ENCODE peak calls at places on chromosomes 16 and 17, in ten cellular contexts. One of them, this sample, is unnamed.

GRCh38 chr16:64983983-64984382 is 137.9 kb downstream of the CDH11 start:
- DNase-seq in amniotic stem cell: no peak
- DNase-seq in activated T-cell treated with anti-CD3 and anti-CD28 coated beads, Interleukin-2, amount 50 U/mL, for 48 hours: no peak
- DNase-seq in body of pancreas: peak
- DNase-seq in activated naive CD4-positive, alpha-beta T cell: no peak
- DNase-seq in nucleus accumbens: peak
- DNase-seq in stimulated activated CD8-positive, alpha-beta memory T cell treated with anti-CD3 and anti-CD28 coated beads, Interleukin-4, amount 100 ng/mL, for 24 hours: no peak
- DNase-seq in activated gamma-delta T cell treated with anti-CD3 and anti-CD28 coated beads, Interleukin-2, amount 50 U/mL, for 16 hours: no peak
- DNase-seq in upper lobe of right lung: no peak
- DNase-seq in stimulated activated CD4-positive, alpha-beta T cell treated with anti-CD3 and anti-CD28 coated beads, Interleukin-4, amount 100 ng/mL, for 4 hours: no peak
- DNase-seq in this sample: no peak

GRCh38 chr17:17751996-17752821 is 71.0 kb downstream of the RAI1 start:
- DNase-seq in body of pancreas: peak
- DNase-seq in stimulated activated CD4-positive, alpha-beta T cell treated with anti-CD3 and anti-CD28 coated beads, Interleukin-4, amount 100 ng/mL, for 4 hours: peak
- DNase-seq in upper lobe of right lung: peak
- DNase-seq in activated T-cell treated with anti-CD3 and anti-CD28 coated beads, Interleukin-2, amount 50 U/mL, for 48 hours: peak
- DNase-seq in nucleus accumbens: peak
- DNase-seq in stimulated activated CD8-positive, alpha-beta memory T cell treated with anti-CD3 and anti-CD28 coated beads, Interleukin-4, amount 100 ng/mL, for 24 hours: peak
- DNase-seq in amniotic stem cell: peak
- DNase-seq in activated gamma-delta T cell treated with anti-CD3 and anti-CD28 coated beads, Interleukin-2, amount 50 U/mL, for 16 hours: peak
- DNase-seq in activated naive CD4-positive, alpha-beta T cell: peak
- DNase-seq in this sample: peak

GRCh38 chr17:65888649-65889048 is 303.3 kb downstream of the CEP112 start:
- DNase-seq in stimulated activated CD8-positive, alpha-beta memory T cell treated with anti-CD3 and anti-CD28 coated beads, Interleukin-4, amount 100 ng/mL, for 24 hours: no peak
- DNase-seq in nucleus accumbens: no peak
- DNase-seq in activated T-cell treated with anti-CD3 and anti-CD28 coated beads, Interleukin-2, amount 50 U/mL, for 48 hours: no peak
- DNase-seq in activated naive CD4-positive, alpha-beta T cell: no peak
- DNase-seq in upper lobe of right lung: no peak
- DNase-seq in body of pancreas: no peak
- DNase-seq in stimulated activated CD4-positive, alpha-beta T cell treated with anti-CD3 and anti-CD28 coated beads, Interleukin-4, amount 100 ng/mL, for 4 hours: no peak
- DNase-seq in amniotic stem cell: no peak
- DNase-seq in activated gamma-delta T cell treated with anti-CD3 and anti-CD28 coated beads, Interleukin-2, amount 50 U/mL, for 16 hours: no peak
- DNase-seq in this sample: no peak

GRCh38 chr17:2212328-2212981 is 91.1 kb downstream of the SMG6 start:
- DNase-seq in amniotic stem cell: no peak
- DNase-seq in activated gamma-delta T cell treated with anti-CD3 and anti-CD28 coated beads, Interleukin-2, amount 50 U/mL, for 16 hours: no peak
- DNase-seq in activated T-cell treated with anti-CD3 and anti-CD28 coated beads, Interleukin-2, amount 50 U/mL, for 48 hours: no peak
- DNase-seq in nucleus accumbens: no peak
- DNase-seq in activated naive CD4-positive, alpha-beta T cell: no peak
- DNase-seq in stimulated activated CD8-positive, alpha-beta memory T cell treated with anti-CD3 and anti-CD28 coated beads, Interleukin-4, amount 100 ng/mL, for 24 hours: no peak
- DNase-seq in upper lobe of right lung: no peak
- DNase-seq in body of pancreas: peak
- DNase-seq in stimulated activated CD4-positive, alpha-beta T cell treated with anti-CD3 and anti-CD28 coated beads, Interleukin-4, amount 100 ng/mL, for 4 hours: no peak
- DNase-seq in this sample: no peak

GRCh38 chr16:3949946-3950342 is 69.4 kb upstream of the CREBBP start:
- DNase-seq in body of pancreas: no peak
- DNase-seq in nucleus accumbens: no peak
- DNase-seq in stimulated activated CD8-positive, alpha-beta memory T cell treated with anti-CD3 and anti-CD28 coated beads, Interleukin-4, amount 100 ng/mL, for 24 hours: no peak
- DNase-seq in activated gamma-delta T cell treated with anti-CD3 and anti-CD28 coated beads, Interleukin-2, amount 50 U/mL, for 16 hours: no peak
- DNase-seq in stimulated activated CD4-positive, alpha-beta T cell treated with anti-CD3 and anti-CD28 coated beads, Interleukin-4, amount 100 ng/mL, for 4 hours: no peak
- DNase-seq in upper lobe of right lung: peak
- DNase-seq in amniotic stem cell: no peak
- DNase-seq in activated T-cell treated with anti-CD3 and anti-CD28 coated beads, Interleukin-2, amount 50 U/mL, for 48 hours: no peak
- DNase-seq in activated naive CD4-positive, alpha-beta T cell: no peak
- DNase-seq in this sample: no peak

GRCh38 chr16:50861926-50862325 is 120.0 kb downstream of the CYLD start:
- DNase-seq in activated naive CD4-positive, alpha-beta T cell: no peak
- DNase-seq in stimulated activated CD8-positive, alpha-beta memory T cell treated with anti-CD3 and anti-CD28 coated beads, Interleukin-4, amount 100 ng/mL, for 24 hours: no peak
- DNase-seq in stimulated activated CD4-positive, alpha-beta T cell treated with anti-CD3 and anti-CD28 coated beads, Interleukin-4, amount 100 ng/mL, for 4 hours: no peak
- DNase-seq in activated T-cell treated with anti-CD3 and anti-CD28 coated beads, Interleukin-2, amount 50 U/mL, for 48 hours: no peak
- DNase-seq in amniotic stem cell: no peak
- DNase-seq in activated gamma-delta T cell treated with anti-CD3 and anti-CD28 coated beads, Interleukin-2, amount 50 U/mL, for 16 hours: no peak
- DNase-seq in body of pancreas: no peak
- DNase-seq in nucleus accumbens: no peak
- DNase-seq in upper lobe of right lung: no peak
- DNase-seq in this sample: no peak

GRCh38 chr16:10609410-10609774 is 29.0 kb upstream of the EMP2 start:
- DNase-seq in activated T-cell treated with anti-CD3 and anti-CD28 coated beads, Interleukin-2, amount 50 U/mL, for 48 hours: no peak
- DNase-seq in nucleus accumbens: no peak
- DNase-seq in upper lobe of right lung: no peak
- DNase-seq in activated naive CD4-positive, alpha-beta T cell: no peak
- DNase-seq in body of pancreas: no peak
- DNase-seq in activated gamma-delta T cell treated with anti-CD3 and anti-CD28 coated beads, Interleukin-2, amount 50 U/mL, for 16 hours: no peak
- DNase-seq in stimulated activated CD4-positive, alpha-beta T cell treated with anti-CD3 and anti-CD28 coated beads, Interleukin-4, amount 100 ng/mL, for 4 hours: no peak
- DNase-seq in stimulated activated CD8-positive, alpha-beta memory T cell treated with anti-CD3 and anti-CD28 coated beads, Interleukin-4, amount 100 ng/mL, for 24 hours: no peak
- DNase-seq in amniotic stem cell: no peak
- DNase-seq in this sample: no peak

GRCh38 chr16:86227801-86228200 is 282.5 kb upstream of the FOXF1 start:
- DNase-seq in activated T-cell treated with anti-CD3 and anti-CD28 coated beads, Interleukin-2, amount 50 U/mL, for 48 hours: no peak
- DNase-seq in amniotic stem cell: no peak
- DNase-seq in stimulated activated CD4-positive, alpha-beta T cell treated with anti-CD3 and anti-CD28 coated beads, Interleukin-4, amount 100 ng/mL, for 4 hours: no peak
- DNase-seq in activated naive CD4-positive, alpha-beta T cell: no peak
- DNase-seq in upper lobe of right lung: no peak
- DNase-seq in activated gamma-delta T cell treated with anti-CD3 and anti-CD28 coated beads, Interleukin-2, amount 50 U/mL, for 16 hours: no peak
- DNase-seq in body of pancreas: no peak
- DNase-seq in nucleus accumbens: no peak
- DNase-seq in stimulated activated CD8-positive, alpha-beta memory T cell treated with anti-CD3 and anti-CD28 coated beads, Interleukin-4, amount 100 ng/mL, for 24 hours: no peak
- DNase-seq in this sample: no peak

GRCh38 chr17:784143-784542 is 2.0 kb downstream of the MRM3 start:
- DNase-seq in body of pancreas: no peak
- DNase-seq in amniotic stem cell: no peak
- DNase-seq in activated naive CD4-positive, alpha-beta T cell: no peak
- DNase-seq in activated T-cell treated with anti-CD3 and anti-CD28 coated beads, Interleukin-2, amount 50 U/mL, for 48 hours: no peak
- DNase-seq in upper lobe of right lung: no peak
- DNase-seq in stimulated activated CD8-positive, alpha-beta memory T cell treated with anti-CD3 and anti-CD28 coated beads, Interleukin-4, amount 100 ng/mL, for 24 hours: no peak
- DNase-seq in nucleus accumbens: no peak
- DNase-seq in activated gamma-delta T cell treated with anti-CD3 and anti-CD28 coated beads, Interleukin-2, amount 50 U/mL, for 16 hours: no peak
- DNase-seq in stimulated activated CD4-positive, alpha-beta T cell treated with anti-CD3 and anti-CD28 coated beads, Interleukin-4, amount 100 ng/mL, for 4 hours: no peak
- DNase-seq in this sample: no peak

This sample was measured in GM12864.